ENCODE peak calls at places on chromosomes 11 and 22, in four cellular contexts. Y is transverse colon, F is tibial nerve, T is adrenal gland. P is an unnamed sample.
A peak's percentile ranks its signal among the peaks of the same experiment; 100 is the strongest.

GRCh38 chr22:29218758-29219408 is 13.2 kb downstream of the EMID1 start:
- DNase-seq in Y (no peak), F (no peak), T (no peak), P (no peak)

GRCh38 chr11:59511675-59512074 is 336 bp downstream of the OR4D9 start:
- DNase-seq in Y (no peak), F (no peak), T (no peak), P (no peak)

GRCh38 chr11:12674571-12674935 is 332 bp downstream of the TEAD1 start:
- DNase-seq in Y (peak; percentile 31), F (no peak), T (peak; percentile 43), P (no peak)

GRCh38 chr11:5620606-5621521 is 3.9 kb upstream of the TRIM34 start:
- DNase-seq in Y (no peak), F (no peak), T (no peak), P (no peak)

GRCh38 chr11:124115782-124116616 is 749 bp downstream of the VWA5A start:
- DNase-seq in Y (peak; percentile 43), F (no peak), T (peak; percentile 17), P (no peak)

GRCh38 chr11:71267807-71268421 is 15.5 kb upstream of the SHANK2 start:
- DNase-seq in Y (no peak), F (no peak), T (no peak), P (no peak)

GRCh38 chr11:22467741-22468140 is 129.6 kb downstream of the SLC17A6 start:
- DNase-seq in Y (no peak), F (no peak), T (no peak), P (no peak)

GRCh38 chr11:96267490-96268010 is 75.4 kb downstream of the MAML2 start:
- DNase-seq in Y (no peak), F (no peak), T (no peak), P (no peak)

GRCh38 chr22:36872084-36872483 is 11.3 kb downstream of the NCF4 start:
- DNase-seq in Y (no peak), F (no peak), T (no peak), P (no peak)

GRCh38 chr11:36600155-36600554 is 2.1 kb upstream of the RAG2 start:
- DNase-seq in Y (no peak), F (no peak), T (no peak), P (no peak)

GRCh38 chr11:3994030-3994640 is 100.5 kb upstream of the RRM1 start:
- DNase-seq in Y (no peak), F (no peak), T (no peak), P (no peak)

GRCh38 chr11:60840711-60841430 is 1.0 kb upstream of the CCDC86 start:
- DNase-seq in Y (peak; percentile 33), F (peak; percentile 30), T (no peak), P (no peak)

GRCh38 chr22:23280356-23281052 is 100.2 kb downstream of the BCR start:
- DNase-seq in Y (no peak), F (no peak), T (no peak), P (no peak)

GRCh38 chr11:60563553-60564235 is 48.5 kb downstream of the MS4A13 start:
- DNase-seq in Y (no peak), F (no peak), T (no peak), P (no peak)

GRCh38 chr11:43835104-43835503 is 45.5 kb upstream of the ALKBH3 start:
- DNase-seq in Y (no peak), F (no peak), T (no peak), P (no peak)

GRCh38 chr22:48576333-48577013 is 1251.2 kb downstream of the BRD1 start:
- DNase-seq in Y (no peak), F (no peak), T (no peak), P (peak; percentile 47)

GRCh38 chr22:42743501-42743991 is 22.9 kb upstream of the A4GALT start:
- DNase-seq in Y (peak; percentile 58), F (peak; percentile 77), T (peak; percentile 66), P (peak; percentile 68)

GRCh38 chr11:44622190-44622650 is 56.8 kb downstream of the CD82 start:
- DNase-seq in Y (peak; percentile 4), F (no peak), T (no peak), P (peak; percentile 25)

GRCh38 chr11:60343094-60343704 is 16.1 kb downstream of the MS4A6E start:
- DNase-seq in Y (no peak), F (no peak), T (no peak), P (no peak)

GRCh38 chr11:3644817-3645235 is at the start of gene ART1:
- DNase-seq in Y (no peak), F (no peak), T (peak; percentile 38), P (no peak)

GRCh38 chr11:35365961-35366360 is 53.4 kb downstream of the SLC1A2 start:
- DNase-seq in Y (no peak), F (no peak), T (no peak), P (no peak)

GRCh38 chr22:44497218-44497903 is 672 bp downstream of the RTL6 start:
- DNase-seq in Y (peak; percentile 18), F (no peak), T (peak; percentile 84), P (peak; percentile 55)
- H3K4me1 ChIP-seq in Y (peaks cover 25% of the 10 kb centered on the region), F (peaks cover 25% of the 10 kb centered on the region), T (peaks cover 20% of the 10 kb centered on the region), P (peaks cover 18% of the 10 kb centered on the region)

GRCh38 chr11:34051349-34052035 is at the start of gene CAPRIN1:
- DNase-seq in Y (peak; percentile 89), F (peak; percentile 61), T (peak; percentile 85), P (peak; percentile 86)
- TF ChIP-seq POLR2A in Y (peak; percentile 91), F (peak; percentile 37), T (peak; percentile 85), P (peak; percentile 39)

GRCh38 chr11:108559904-108560303 is 33.7 kb downstream of the EXPH5 start:
- DNase-seq in Y (no peak), F (no peak), T (no peak), P (no peak)
- H3K4me3 ChIP-seq in Y (no peak overlapping the region), F (no peak overlapping the region), T (no peak overlapping the region), P (no peak overlapping the region)

GRCh38 chr11:85783758-85784157 is 27.2 kb downstream of the SYTL2 start:
- DNase-seq in Y (no peak), F (no peak), T (no peak), P (no peak)
- H3K4me1 ChIP-seq in Y (peaks cover 57% of the 10 kb centered on the region), F (no peaks in the 10 kb centered on the region), T (no peaks in the 10 kb centered on the region), P (no peaks in the 10 kb centered on the region)

GRCh38 chr22:38503021-38503420 is 3.1 kb downstream of the DDX17 start:
- DNase-seq in Y (no peak), F (no peak), T (no peak), P (no peak)

GRCh38 chr22:38506118-38506962 is at the start of gene DDX17:
- DNase-seq in Y (peak; percentile 95), F (peak; percentile 88), T (peak; percentile 97), P (peak; percentile 94)

GRCh38 chr22:38504731-38505594 is 1.1 kb downstream of the DDX17 start:
- DNase-seq in Y (peak; percentile 66), F (no peak), T (peak; percentile 84), P (peak; percentile 54)

GRCh38 chr22:38501797-38502672 is 4.1 kb downstream of the DDX17 start:
- DNase-seq in Y (no peak), F (no peak), T (no peak), P (no peak)

GRCh38 chr22:38505595-38506117 is 455 bp downstream of the DDX17 start:
- DNase-seq in Y (peak; percentile 74), F (peak; percentile 69), T (peak; percentile 88), P (peak; percentile 89)
- TF ChIP-seq POLR2A in Y (no peak), F (peak; percentile 42), T (peak; percentile 80), P (peak; percentile 82)

DNA sequence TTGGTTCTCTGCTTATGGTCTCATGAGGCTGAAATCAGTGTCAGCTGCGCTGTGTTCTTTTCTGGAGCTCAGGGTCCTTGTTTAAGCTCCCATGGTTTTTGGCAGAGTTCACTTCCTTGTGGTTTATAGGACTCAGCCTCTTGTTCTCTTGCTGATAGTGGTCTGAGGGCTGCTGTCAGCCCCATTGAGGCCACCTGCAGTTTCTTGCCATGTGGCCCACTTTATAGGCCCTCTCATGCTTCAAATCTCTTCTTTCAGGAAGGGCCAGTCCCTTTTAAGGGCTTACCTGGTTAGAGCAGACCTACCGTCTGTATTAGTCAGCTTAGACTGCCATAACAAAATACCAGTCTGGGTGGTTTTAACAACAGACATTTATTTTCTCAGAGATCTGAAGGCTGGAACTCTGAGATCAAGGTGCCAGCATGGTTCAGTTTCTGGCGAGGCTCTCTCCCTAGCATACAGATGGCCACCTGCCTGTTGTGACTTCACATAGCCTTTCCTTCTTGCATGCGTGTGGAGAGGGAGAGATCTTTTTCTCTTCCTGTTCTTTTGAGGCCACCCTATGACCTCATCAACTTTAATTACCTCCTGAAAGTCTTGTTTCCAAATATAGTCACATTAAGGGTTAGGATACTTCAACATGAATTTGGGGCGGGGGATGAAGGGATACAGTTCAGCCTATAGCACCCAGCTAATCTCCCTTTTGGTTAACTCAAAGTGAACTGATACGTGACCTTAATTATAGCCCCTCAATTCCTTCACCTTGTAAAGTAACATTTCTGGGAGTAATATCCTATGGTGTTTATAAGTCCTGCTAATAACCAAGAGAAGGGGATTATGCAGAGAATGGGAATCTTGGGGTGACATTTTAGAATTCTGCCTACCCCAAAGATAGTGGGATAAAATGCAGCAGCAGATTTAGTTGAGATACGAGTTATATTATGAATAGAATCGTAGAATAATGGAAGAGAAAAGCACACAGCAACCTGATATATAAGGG is 131.8 kb downstream of the UVRAG start:
- DNase-seq in Y (no peak), F (no peak), T (peak; percentile 22), P (no peak)
- H3K4me3 ChIP-seq in Y (no peak overlapping the region), F (no peak overlapping the region), T (no peak overlapping the region), P (no peak overlapping the region)